ENCODE peak calls at places on chromosomes 4 and X, in five cellular contexts. One of them, this sample, is unnamed. For H3K27me3, the result is how much of the 10 kb centered on the place peaks cover.

GRCh38 chr4:23904639-23905061 is 14.8 kb upstream of the PPARGC1A start:
- DNase-seq in GM23248: no peak
- DNase-seq in ovary: no peak
- DNase-seq in tibial artery: no peak
- DNase-seq in dorsolateral prefrontal cortex: peak
- DNase-seq in this sample: no peak

GRCh38 chrX:153564047-153564606 is 34.8 kb downstream of the CCNQ start:
- DNase-seq in tibial artery: no peak
- DNase-seq in ovary: no peak
- DNase-seq in GM23248: no peak
- DNase-seq in dorsolateral prefrontal cortex: no peak
- DNase-seq in this sample: no peak

GRCh38 chr4:14458463-14458862 is 543.8 kb upstream of the CPEB2 start:
- DNase-seq in tibial artery: no peak
- DNase-seq in ovary: no peak
- DNase-seq in dorsolateral prefrontal cortex: no peak
- DNase-seq in GM23248: no peak
- DNase-seq in this sample: no peak

GRCh38 chrX:85897376-85898110 is 149.8 kb downstream of the CHM start:
- DNase-seq in tibial artery: no peak
- DNase-seq in ovary: no peak
- DNase-seq in GM23248: peak
- DNase-seq in dorsolateral prefrontal cortex: no peak
- DNase-seq in this sample: no peak

GRCh38 chr4:118086334-118086733 is 52.0 kb downstream of the NDST3 start:
- DNase-seq in GM23248: peak
- DNase-seq in ovary: no peak
- DNase-seq in dorsolateral prefrontal cortex: no peak
- DNase-seq in tibial artery: no peak
- DNase-seq in this sample: no peak

GRCh38 chr4:7904942-7905341 is 34.7 kb downstream of the AFAP1 start:
- DNase-seq in tibial artery: no peak
- DNase-seq in dorsolateral prefrontal cortex: peak
- DNase-seq in ovary: no peak
- DNase-seq in GM23248: peak
- DNase-seq in this sample: no peak

GRCh38 chr4:40340034-40340433 is 4.9 kb downstream of the CHRNA9 start:
- DNase-seq in tibial artery: no peak
- DNase-seq in GM23248: peak
- DNase-seq in ovary: no peak
- DNase-seq in dorsolateral prefrontal cortex: no peak
- DNase-seq in this sample: no peak

GRCh38 chr4:38562751-38563198 is 101.2 kb upstream of the KLF3 start:
- DNase-seq in dorsolateral prefrontal cortex: no peak
- DNase-seq in GM23248: peak
- DNase-seq in tibial artery: peak
- DNase-seq in ovary: no peak
- DNase-seq in this sample: peak

GRCh38 chr4:152106113-152106763 is 345.4 kb upstream of the GATB start:
- DNase-seq in tibial artery: peak
- DNase-seq in dorsolateral prefrontal cortex: no peak
- DNase-seq in GM23248: peak
- DNase-seq in ovary: peak
- DNase-seq in this sample: peak

GRCh38 chrX:25156323-25156722 is 140.6 kb upstream of the ARX start:
- DNase-seq in tibial artery: no peak
- DNase-seq in GM23248: no peak
- DNase-seq in dorsolateral prefrontal cortex: no peak
- DNase-seq in ovary: no peak
- DNase-seq in this sample: no peak

GRCh38 chrX:148562846-148563245 is 62.4 kb downstream of the AFF2 start:
- DNase-seq in tibial artery: no peak
- DNase-seq in dorsolateral prefrontal cortex: no peak
- DNase-seq in ovary: no peak
- DNase-seq in GM23248: no peak
- DNase-seq in this sample: no peak

GRCh38 chr4:38723726-38724506 is 58.9 kb downstream of the TLR10 start:
- DNase-seq in ovary: no peak
- DNase-seq in GM23248: peak
- DNase-seq in tibial artery: no peak
- DNase-seq in dorsolateral prefrontal cortex: no peak
- DNase-seq in this sample: no peak

GRCh38 chr4:134470544-134470943 is 269.0 kb upstream of the PABPC4L start:
- DNase-seq in ovary: no peak
- DNase-seq in tibial artery: no peak
- DNase-seq in dorsolateral prefrontal cortex: no peak
- DNase-seq in GM23248: no peak
- DNase-seq in this sample: no peak

GRCh38 chr4:5249727-5250126 is 198.4 kb downstream of the STK32B start:
- DNase-seq in ovary: no peak
- DNase-seq in GM23248: no peak
- DNase-seq in dorsolateral prefrontal cortex: no peak
- DNase-seq in tibial artery: no peak
- DNase-seq in this sample: no peak

GRCh38 chrX:15416133-15416993 is 32.1 kb upstream of the VEGFD start:
- DNase-seq in ovary: no peak
- DNase-seq in tibial artery: no peak
- DNase-seq in dorsolateral prefrontal cortex: no peak
- DNase-seq in GM23248: peak
- DNase-seq in this sample: no peak

GRCh38 chrX:21798677-21799219 is 40.7 kb upstream of the MBTPS2 start:
- DNase-seq in tibial artery: no peak
- DNase-seq in GM23248: peak
- DNase-seq in ovary: no peak
- DNase-seq in dorsolateral prefrontal cortex: no peak
- DNase-seq in this sample: no peak

GRCh38 chrX:109732319-109732779 is 708 bp downstream of the ACSL4 start:
- DNase-seq in dorsolateral prefrontal cortex: no peak
- DNase-seq in ovary: no peak
- DNase-seq in tibial artery: no peak
- DNase-seq in GM23248: peak
- DNase-seq in this sample: no peak

GRCh38 chrX:41408576-41408975 is 38.6 kb upstream of the NYX start:
- DNase-seq in tibial artery: no peak
- DNase-seq in dorsolateral prefrontal cortex: no peak
- DNase-seq in ovary: no peak
- DNase-seq in GM23248: no peak
- DNase-seq in this sample: no peak

GRCh38 chr4:137851435-137851834 is 319.1 kb upstream of the PCDH18 start:
- DNase-seq in GM23248: no peak
- DNase-seq in tibial artery: no peak
- DNase-seq in ovary: no peak
- DNase-seq in dorsolateral prefrontal cortex: no peak
- DNase-seq in this sample: no peak

GRCh38 chrX:19535481-19535880 is 20.2 kb upstream of the MAP3K15 start:
- DNase-seq in GM23248: peak
- DNase-seq in dorsolateral prefrontal cortex: no peak
- DNase-seq in ovary: no peak
- DNase-seq in tibial artery: no peak
- DNase-seq in this sample: no peak

GRCh38 chr4:7513731-7514130 is 79.0 kb upstream of the PSAPL1 start:
- DNase-seq in ovary: no peak
- DNase-seq in tibial artery: no peak
- DNase-seq in dorsolateral prefrontal cortex: peak
- DNase-seq in GM23248: peak
- DNase-seq in this sample: no peak

GRCh38 chr4:136810626-136811025 is 721.7 kb downstream of the PCDH18 start:
- DNase-seq in tibial artery: no peak
- DNase-seq in GM23248: peak
- DNase-seq in dorsolateral prefrontal cortex: no peak
- DNase-seq in ovary: no peak
- DNase-seq in this sample: no peak

GRCh38 chr4:7045961-7046921 is 3.1 kb downstream of the TADA2B start:
- DNase-seq in ovary: no peak
- DNase-seq in dorsolateral prefrontal cortex: no peak
- DNase-seq in GM23248: peak
- DNase-seq in tibial artery: no peak
- DNase-seq in this sample: no peak

GRCh38 chrX:47540754-47541538 is 20.1 kb upstream of the ARAF start:
- DNase-seq in ovary: peak
- DNase-seq in tibial artery: peak
- DNase-seq in GM23248: peak
- DNase-seq in dorsolateral prefrontal cortex: peak
- DNase-seq in this sample: peak

GRCh38 chrX:9611436-9612145 is 146.7 kb downstream of the TBL1X start:
- DNase-seq in tibial artery: no peak
- DNase-seq in GM23248: peak
- DNase-seq in ovary: no peak
- DNase-seq in dorsolateral prefrontal cortex: no peak
- DNase-seq in this sample: no peak

GRCh38 chr4:143486314-143486713 is 27.2 kb upstream of the SMARCA5 start:
- DNase-seq in GM23248: no peak
- DNase-seq in dorsolateral prefrontal cortex: no peak
- DNase-seq in ovary: no peak
- DNase-seq in tibial artery: no peak
- DNase-seq in this sample: no peak

GRCh38 chr4:119490335-119490734 is 138.3 kb downstream of the PDE5A start:
- DNase-seq in GM23248: peak
- DNase-seq in tibial artery: no peak
- DNase-seq in dorsolateral prefrontal cortex: no peak
- DNase-seq in ovary: no peak
- DNase-seq in this sample: no peak

GRCh38 chrX:21700967-21701366 is 42.8 kb upstream of the KLHL34 start:
- DNase-seq in ovary: no peak
- DNase-seq in tibial artery: no peak
- DNase-seq in dorsolateral prefrontal cortex: no peak
- DNase-seq in GM23248: no peak
- DNase-seq in this sample: no peak

GRCh38 chrX:41369152-41369551 is 35.2 kb downstream of the DDX3X start:
- DNase-seq in tibial artery: no peak
- DNase-seq in GM23248: no peak
- DNase-seq in ovary: no peak
- DNase-seq in dorsolateral prefrontal cortex: no peak
- DNase-seq in this sample: no peak

DNA sequence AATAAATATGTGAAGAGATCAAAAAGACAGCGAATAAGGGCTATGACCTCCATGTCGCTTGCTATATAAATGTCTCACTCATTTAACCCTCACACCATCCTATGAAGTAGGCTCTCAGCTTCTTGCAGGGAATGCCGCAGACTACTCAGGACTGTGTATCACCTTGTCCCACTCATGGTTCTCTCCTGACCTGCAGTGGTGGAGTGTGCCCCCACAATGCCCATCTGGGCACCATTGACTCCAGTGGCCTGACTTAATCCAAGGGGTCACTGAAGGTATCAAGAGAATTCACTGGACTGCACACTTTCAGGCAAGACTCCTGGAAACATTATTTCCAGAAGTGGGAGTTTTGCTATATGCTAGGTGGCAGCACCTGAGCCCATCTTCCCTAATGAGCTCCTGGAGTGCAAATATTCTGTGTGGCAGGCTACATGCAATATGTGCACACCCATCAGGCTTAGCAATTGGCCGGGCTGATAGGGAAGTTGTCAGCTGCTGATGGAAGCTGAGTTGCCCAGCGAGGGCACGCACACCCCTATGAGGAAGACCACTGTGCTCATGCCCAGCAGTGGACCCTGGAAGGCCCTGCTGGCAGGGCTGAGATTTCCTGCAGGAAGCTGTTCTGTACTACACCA is 8.2 kb upstream of the EFNB1 start:
- DNase-seq in GM23248: no peak
- DNase-seq in tibial artery: no peak
- DNase-seq in dorsolateral prefrontal cortex: no peak
- DNase-seq in ovary: no peak
- DNase-seq in this sample: no peak
- H3K4me3 ChIP-seq in GM23248: no peak
- H3K4me3 ChIP-seq in tibial artery: no peak
- H3K4me3 ChIP-seq in dorsolateral prefrontal cortex: no peak
- H3K4me3 ChIP-seq in ovary: no peak
- H3K4me3 ChIP-seq in this sample: no peak

GRCh38 chr4:185033950-185034349 is 15.7 kb downstream of the HELT start:
- DNase-seq in dorsolateral prefrontal cortex: no peak
- DNase-seq in ovary: no peak
- DNase-seq in GM23248: no peak
- DNase-seq in tibial artery: no peak
- DNase-seq in this sample: peak

GRCh38 chr4:185023471-185023870 is 5.2 kb downstream of the HELT start:
- DNase-seq in dorsolateral prefrontal cortex: no peak
- DNase-seq in GM23248: no peak
- DNase-seq in tibial artery: no peak
- DNase-seq in ovary: no peak
- DNase-seq in this sample: no peak

GRCh38 chr4:185033072-185033471 is 14.8 kb downstream of the HELT start:
- DNase-seq in GM23248: no peak
- DNase-seq in dorsolateral prefrontal cortex: no peak
- DNase-seq in ovary: no peak
- DNase-seq in tibial artery: no peak
- DNase-seq in this sample: no peak

GRCh38 chr4:185031611-185032010 is 13.3 kb downstream of the HELT start:
- DNase-seq in tibial artery: no peak
- DNase-seq in GM23248: no peak
- DNase-seq in ovary: no peak
- DNase-seq in dorsolateral prefrontal cortex: no peak
- DNase-seq in this sample: peak

GRCh38 chr4:185028625-185029024 is 10.3 kb downstream of the HELT start:
- DNase-seq in dorsolateral prefrontal cortex: no peak
- DNase-seq in tibial artery: no peak
- DNase-seq in ovary: no peak
- DNase-seq in GM23248: no peak
- DNase-seq in this sample: no peak
- H3K27me3 ChIP-seq in dorsolateral prefrontal cortex: under half
- H3K27me3 ChIP-seq in tibial artery: under half
- H3K27me3 ChIP-seq in ovary: under half
- H3K27me3 ChIP-seq in GM23248: half or more
- H3K27me3 ChIP-seq in this sample: under half

DNA sequence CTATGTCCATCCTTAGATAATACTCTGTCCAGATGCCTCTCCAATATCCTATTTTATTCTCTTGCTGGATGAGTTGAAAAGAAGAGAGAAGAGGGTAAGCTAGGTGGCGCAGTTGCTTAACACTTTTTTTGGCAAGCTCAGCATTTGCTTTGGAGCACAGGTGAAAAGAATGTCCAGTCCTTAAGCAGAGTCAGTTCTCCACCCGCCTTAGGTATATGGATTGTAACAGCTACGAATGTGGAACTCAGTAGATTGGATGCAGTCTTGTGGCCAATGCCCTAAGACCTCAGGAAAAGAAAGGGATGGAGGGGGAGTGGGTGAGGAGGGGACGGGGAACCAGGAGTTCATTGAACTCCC is 208.4 kb downstream of the NWD2 start:
- DNase-seq in ovary: no peak
- DNase-seq in GM23248: peak
- DNase-seq in tibial artery: no peak
- DNase-seq in dorsolateral prefrontal cortex: no peak
- DNase-seq in this sample: no peak
- H3K4me3 ChIP-seq in ovary: peak
- H3K4me3 ChIP-seq in GM23248: peak
- H3K4me3 ChIP-seq in tibial artery: peak
- H3K4me3 ChIP-seq in dorsolateral prefrontal cortex: peak
- H3K4me3 ChIP-seq in this sample: peak

DNA sequence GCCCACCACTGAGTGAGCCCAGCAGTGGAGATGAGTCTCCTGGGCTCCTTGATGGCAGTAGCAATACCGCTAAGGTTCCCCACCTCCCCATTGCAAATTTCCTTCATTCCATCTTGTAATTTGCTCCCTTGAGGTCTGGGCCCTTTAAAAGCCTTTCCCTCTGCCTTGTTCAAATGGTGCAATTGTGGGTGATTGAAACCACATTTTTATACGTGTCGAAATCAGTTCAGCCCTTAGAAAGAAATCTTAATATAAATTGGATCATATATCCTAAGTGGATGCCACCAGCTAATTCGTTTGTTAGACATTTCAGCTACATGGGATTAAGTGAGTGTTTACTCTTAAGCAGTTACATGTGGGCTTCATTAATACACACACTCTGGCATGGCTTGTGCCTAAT is 68.5 kb downstream of the NHS start:
- DNase-seq in dorsolateral prefrontal cortex: no peak
- DNase-seq in tibial artery: no peak
- DNase-seq in ovary: no peak
- DNase-seq in GM23248: peak
- DNase-seq in this sample: no peak
- H3K27me3 ChIP-seq in dorsolateral prefrontal cortex: half or more
- H3K27me3 ChIP-seq in tibial artery: under half
- H3K27me3 ChIP-seq in ovary: under half
- H3K27me3 ChIP-seq in GM23248: under half
- H3K27me3 ChIP-seq in this sample: under half

This sample was measured in right atrium auricular region.